ENCODE peak calls at places on chromosomes 5 and 9, in ten cellular contexts. O is breast epithelium, D is stomach, R is A549, I is sigmoid colon, L is adrenal gland, M is lower leg skin, K is prostate gland, Y is NB4, S is esophagus squamous epithelium. Q is an unnamed sample.

GRCh38 chr5:179160584-179160983 is 100.4 kb downstream of the ZNF354C start:
- DNase-seq in O (peak), D (no peak), R (no peak), I (peak), L (no peak), M (no peak), K (no peak), Y (no peak), S (no peak), Q (peak)

GRCh38 chr5:172904643-172905345 is 54.4 kb upstream of the RPL26L1 start:
- DNase-seq in O (peak), D (peak), R (peak), I (peak), L (peak), M (peak), K (peak), Y (no peak), S (no peak), Q (no peak)

GRCh38 chr9:98356326-98356725 is 100.9 kb upstream of the TBC1D2 start:
- DNase-seq in O (no peak), D (no peak), R (no peak), I (no peak), L (no peak), M (no peak), K (no peak), Y (no peak), S (no peak), Q (no peak)

GRCh38 chr9:72628191-72628590 is 106.8 kb downstream of the TMC1 start:
- DNase-seq in O (no peak), D (no peak), R (no peak), I (no peak), L (no peak), M (no peak), K (no peak), Y (no peak), S (no peak), Q (no peak)

GRCh38 chr9:110979636-110980035 is 58.6 kb downstream of the LPAR1 start:
- DNase-seq in O (no peak), D (no peak), R (no peak), I (no peak), L (no peak), M (no peak), K (no peak), Y (no peak), S (no peak), Q (no peak)

GRCh38 chr9:18442629-18443491 is 31.1 kb upstream of the ADAMTSL1 start:
- DNase-seq in O (peak), D (peak), R (peak), I (peak), L (peak), M (peak), K (peak), Y (peak), S (no peak), Q (peak)

GRCh38 chr9:135600296-135600805 is 38.8 kb downstream of the PAEP start:
- DNase-seq in O (no peak), D (no peak), R (no peak), I (no peak), L (no peak), M (no peak), K (no peak), Y (no peak), S (no peak), Q (no peak)

GRCh38 chr5:173575985-173576384 is 40.5 kb downstream of the BOD1 start:
- DNase-seq in O (no peak), D (no peak), R (no peak), I (no peak), L (no peak), M (no peak), K (no peak), Y (no peak), S (no peak), Q (no peak)

DNA sequence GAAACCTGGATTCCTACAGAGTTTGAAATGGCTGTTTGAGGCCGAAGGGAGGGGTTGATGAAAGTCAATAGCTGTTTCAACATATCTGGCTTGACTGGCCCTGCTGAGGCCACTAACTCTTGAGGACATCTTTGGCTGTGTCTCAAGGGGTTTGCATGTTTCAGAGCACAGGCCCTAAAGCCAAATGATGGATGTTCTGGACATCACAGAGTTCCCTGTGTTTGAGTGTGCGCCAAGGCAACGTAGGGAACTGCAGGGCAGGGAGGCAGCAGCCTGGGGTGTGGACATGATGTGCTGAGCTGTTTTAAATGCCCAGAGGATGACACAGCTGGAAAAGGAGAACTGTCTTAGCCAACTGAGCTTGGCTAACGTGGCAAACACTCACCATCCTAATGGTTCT is 89.6 kb downstream of the RAPGEF1 start:
- DNase-seq in O (no peak), D (no peak), R (peak), I (peak), L (peak), M (peak), K (no peak), Y (peak), S (no peak), Q (no peak)
- TF ChIP-seq POLR2A in O (no peak), D (no peak), R (no peak), I (no peak), L (no peak), M (no peak), K (no peak), Y (no peak), S (no peak), Q (no peak)

GRCh38 chr9:101486693-101487442 is 46.8 kb upstream of the RNF20 start:
- DNase-seq in O (no peak), D (peak), R (peak), I (peak), L (peak), M (no peak), K (peak), Y (no peak), S (no peak), Q (no peak)
- TF ChIP-seq POLR2A in O (no peak), D (no peak), R (peak), I (peak), L (no peak), M (no peak), K (peak), Y (no peak), S (peak), Q (no peak)

DNA sequence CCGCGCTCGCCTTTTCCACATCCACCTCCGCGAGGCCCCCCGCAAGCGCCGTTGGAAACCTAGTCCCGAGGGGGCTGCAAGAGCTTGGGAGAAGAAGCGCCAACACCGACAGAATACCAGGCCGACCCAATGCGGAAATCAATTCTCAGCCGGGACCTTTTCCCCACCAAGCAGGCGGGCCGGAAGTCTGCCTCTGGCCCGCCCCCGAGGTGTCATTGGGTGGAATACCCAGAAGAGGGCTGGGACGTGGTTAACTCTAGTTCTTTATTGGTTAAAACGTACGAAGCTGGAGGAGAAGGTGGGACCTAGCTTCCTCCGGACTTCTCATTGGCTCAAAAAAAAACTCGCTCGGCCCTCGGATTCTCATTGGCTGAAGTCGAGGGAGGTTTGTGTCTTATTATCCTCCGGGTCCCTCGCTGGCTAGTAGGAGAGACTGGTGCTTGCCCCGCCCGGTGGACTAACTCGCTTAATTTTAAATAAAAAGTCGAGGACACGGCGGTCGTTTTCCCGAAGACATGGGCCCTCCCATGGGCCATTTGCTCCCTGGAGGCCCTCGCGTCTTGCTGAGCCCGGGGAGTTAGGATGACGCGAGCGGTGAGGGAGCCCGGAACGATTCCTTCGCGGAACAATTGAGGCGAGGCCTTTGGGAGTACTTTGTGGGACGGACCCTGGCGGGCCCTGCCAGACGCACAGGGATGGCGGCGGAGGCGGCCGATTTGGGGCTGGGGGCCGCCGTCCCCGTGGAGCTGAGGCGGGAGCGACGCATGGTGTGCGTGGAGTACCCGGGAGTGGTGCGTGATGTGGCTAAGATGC is at the start of gene GTF3C5:
- DNase-seq in O (peak), D (peak), R (peak), I (peak), L (peak), M (peak), K (peak), Y (peak), S (peak), Q (peak)
- TF ChIP-seq POLR2A in O (peak), D (no peak), R (peak), I (peak), L (peak), M (no peak), K (peak), Y (peak), S (peak), Q (peak)

GRCh38 chr9:95027914-95028854 is 289.3 kb downstream of the FANCC start:
- DNase-seq in O (no peak), D (peak), R (peak), I (no peak), L (no peak), M (no peak), K (no peak), Y (no peak), S (no peak), Q (no peak)

GRCh38 chr9:95023217-95024003 is 294.1 kb downstream of the FANCC start:
- DNase-seq in O (no peak), D (no peak), R (peak), I (no peak), L (peak), M (no peak), K (no peak), Y (no peak), S (no peak), Q (peak)

GRCh38 chr9:95028855-95029219 is 288.7 kb downstream of the FANCC start:
- DNase-seq in O (no peak), D (no peak), R (no peak), I (no peak), L (no peak), M (no peak), K (no peak), Y (no peak), S (no peak), Q (no peak)

GRCh38 chr9:95024097-95024671 is 293.3 kb downstream of the FANCC start:
- DNase-seq in O (no peak), D (peak), R (peak), I (no peak), L (peak), M (no peak), K (no peak), Y (no peak), S (no peak), Q (no peak)

DNA sequence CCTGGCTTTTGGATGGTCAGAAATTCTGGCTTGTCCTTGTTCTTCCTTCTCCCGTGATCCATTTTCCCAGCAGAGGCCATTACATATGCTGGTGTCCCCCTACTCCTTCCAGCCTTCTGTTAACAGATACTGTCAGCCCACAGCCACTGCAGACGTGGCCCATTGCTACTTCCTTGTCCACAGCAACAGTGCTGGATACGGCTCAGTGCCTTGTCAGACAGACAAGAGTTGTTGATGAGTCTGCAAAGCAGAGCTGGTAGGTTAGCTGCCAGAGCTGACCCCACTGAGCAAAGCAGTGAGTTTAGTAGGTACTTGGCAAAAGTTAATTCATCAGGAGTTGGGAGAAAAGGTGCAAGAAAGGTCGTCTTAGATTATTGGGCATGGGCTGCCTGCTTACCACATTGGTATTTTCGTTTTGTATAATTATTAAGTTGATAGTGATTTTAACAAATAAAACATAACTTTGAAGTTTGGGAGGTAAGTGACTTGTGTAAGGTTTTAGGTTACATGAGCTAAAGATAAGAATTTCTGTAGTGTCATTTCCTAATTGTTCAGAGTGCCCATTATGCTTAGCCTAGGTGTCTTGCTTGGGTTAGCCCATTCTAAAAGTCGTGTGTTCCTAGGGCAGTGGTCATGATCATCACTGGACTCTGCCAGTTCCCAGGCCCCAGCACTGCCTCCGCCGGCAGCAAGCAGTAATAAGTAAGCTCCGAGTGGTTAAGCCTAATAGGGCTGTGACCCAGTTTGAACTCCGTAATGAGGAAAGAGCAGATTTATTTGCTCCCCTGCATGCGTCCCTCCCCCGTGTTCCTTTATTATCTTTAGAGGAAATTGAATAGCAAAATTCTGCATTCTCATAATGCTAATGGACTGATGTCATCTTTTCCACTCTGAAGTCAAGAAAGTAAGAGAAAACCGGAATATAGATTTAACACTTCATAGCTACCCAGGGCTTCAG is 292.0 kb downstream of the FANCC start:
- DNase-seq in O (no peak), D (peak), R (peak), I (peak), L (peak), M (no peak), K (no peak), Y (peak), S (no peak), Q (peak)
- TF ChIP-seq POLR2A in O (no peak), D (no peak), R (no peak), I (no peak), L (no peak), M (no peak), K (no peak), Y (no peak), S (no peak), Q (no peak)

GRCh38 chr9:129860653-129861446 is 25.6 kb downstream of the USP20 start:
- DNase-seq in O (no peak), D (no peak), R (no peak), I (no peak), L (no peak), M (no peak), K (no peak), Y (peak), S (no peak), Q (no peak)

GRCh38 chr9:129864991-129865647 is 29.9 kb downstream of the USP20 start:
- DNase-seq in O (no peak), D (no peak), R (no peak), I (no peak), L (no peak), M (no peak), K (no peak), Y (peak), S (no peak), Q (no peak)

GRCh38 chr9:129865668-129866320 is 30.5 kb downstream of the USP20 start:
- DNase-seq in O (no peak), D (no peak), R (no peak), I (no peak), L (no peak), M (no peak), K (no peak), Y (no peak), S (no peak), Q (no peak)

GRCh38 chr9:129861447-129861827 is 26.2 kb downstream of the USP20 start:
- DNase-seq in O (no peak), D (no peak), R (no peak), I (no peak), L (no peak), M (no peak), K (no peak), Y (no peak), S (no peak), Q (no peak)

DNA sequence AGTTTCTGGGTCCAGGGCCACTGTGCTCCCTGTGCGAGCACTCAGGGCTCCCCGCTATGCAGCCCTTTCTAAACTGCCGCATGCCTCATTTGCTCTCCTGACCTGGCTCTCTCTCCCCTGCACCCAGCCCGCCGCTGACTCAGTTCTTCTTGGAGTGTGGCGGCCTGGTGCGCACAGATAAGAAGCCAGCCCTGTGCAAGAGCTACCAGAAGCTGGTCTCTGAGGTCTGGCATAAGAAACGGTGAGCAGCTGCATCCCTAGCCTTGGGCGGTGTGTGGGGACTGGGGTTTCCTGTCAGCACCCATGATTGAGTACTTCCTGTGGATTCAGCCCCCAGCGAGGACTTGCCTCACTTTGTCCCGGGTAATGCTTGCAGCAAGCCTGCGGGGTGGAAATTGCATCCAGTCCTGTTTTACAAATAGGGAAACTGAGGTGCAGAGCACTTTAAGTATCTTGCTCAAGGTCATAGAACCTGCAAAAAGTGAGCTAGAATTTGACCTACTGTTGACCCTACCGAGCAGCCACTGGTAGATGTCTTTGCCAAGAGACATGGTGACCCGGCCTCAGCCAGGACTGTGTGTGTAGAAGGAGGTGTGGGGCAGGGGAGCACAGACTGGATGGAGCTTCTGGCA is 27.9 kb downstream of the USP20 start:
- DNase-seq in O (no peak), D (peak), R (no peak), I (no peak), L (no peak), M (no peak), K (no peak), Y (peak), S (no peak), Q (peak)
- TF ChIP-seq POLR2A in O (no peak), D (no peak), R (no peak), I (no peak), L (no peak), M (no peak), K (no peak), Y (no peak), S (no peak), Q (no peak)

DNA sequence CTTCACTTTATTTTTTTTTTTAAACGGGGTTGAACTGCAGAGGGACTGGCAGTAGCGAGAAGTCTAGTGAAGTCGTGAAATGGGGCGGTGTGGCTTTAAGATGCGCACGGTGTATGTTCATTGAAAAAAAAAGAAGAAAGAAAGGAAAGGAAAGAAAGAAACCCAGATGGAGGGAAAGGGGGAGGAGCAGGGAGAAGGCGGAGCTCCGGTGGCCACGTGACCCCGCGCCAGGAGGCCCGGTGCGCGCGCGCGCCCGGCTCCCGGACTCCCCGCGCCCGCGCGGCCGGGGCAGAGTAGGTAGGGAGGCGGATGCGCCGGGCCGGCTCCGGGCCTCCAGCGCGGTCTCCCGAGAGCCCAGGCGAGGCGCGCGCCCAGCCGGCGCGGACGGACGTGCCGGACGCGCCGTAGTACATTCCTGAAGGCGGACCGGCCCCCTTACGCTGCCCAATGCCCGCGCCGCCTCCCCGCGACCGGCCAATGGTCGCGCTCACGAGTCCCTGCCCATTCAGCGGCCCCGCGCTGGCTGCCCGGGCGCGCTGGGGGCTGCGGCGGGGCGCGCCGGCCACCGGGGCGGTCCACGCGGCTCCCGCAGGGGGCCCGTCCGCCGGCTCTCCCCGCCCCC is 6.0 kb downstream of the PTCH1 start:
- DNase-seq in O (peak), D (peak), R (peak), I (peak), L (peak), M (peak), K (peak), Y (peak), S (peak), Q (peak)
- TF ChIP-seq POLR2A in O (no peak), D (no peak), R (no peak), I (no peak), L (peak), M (no peak), K (peak), Y (peak), S (peak), Q (peak)

DNA sequence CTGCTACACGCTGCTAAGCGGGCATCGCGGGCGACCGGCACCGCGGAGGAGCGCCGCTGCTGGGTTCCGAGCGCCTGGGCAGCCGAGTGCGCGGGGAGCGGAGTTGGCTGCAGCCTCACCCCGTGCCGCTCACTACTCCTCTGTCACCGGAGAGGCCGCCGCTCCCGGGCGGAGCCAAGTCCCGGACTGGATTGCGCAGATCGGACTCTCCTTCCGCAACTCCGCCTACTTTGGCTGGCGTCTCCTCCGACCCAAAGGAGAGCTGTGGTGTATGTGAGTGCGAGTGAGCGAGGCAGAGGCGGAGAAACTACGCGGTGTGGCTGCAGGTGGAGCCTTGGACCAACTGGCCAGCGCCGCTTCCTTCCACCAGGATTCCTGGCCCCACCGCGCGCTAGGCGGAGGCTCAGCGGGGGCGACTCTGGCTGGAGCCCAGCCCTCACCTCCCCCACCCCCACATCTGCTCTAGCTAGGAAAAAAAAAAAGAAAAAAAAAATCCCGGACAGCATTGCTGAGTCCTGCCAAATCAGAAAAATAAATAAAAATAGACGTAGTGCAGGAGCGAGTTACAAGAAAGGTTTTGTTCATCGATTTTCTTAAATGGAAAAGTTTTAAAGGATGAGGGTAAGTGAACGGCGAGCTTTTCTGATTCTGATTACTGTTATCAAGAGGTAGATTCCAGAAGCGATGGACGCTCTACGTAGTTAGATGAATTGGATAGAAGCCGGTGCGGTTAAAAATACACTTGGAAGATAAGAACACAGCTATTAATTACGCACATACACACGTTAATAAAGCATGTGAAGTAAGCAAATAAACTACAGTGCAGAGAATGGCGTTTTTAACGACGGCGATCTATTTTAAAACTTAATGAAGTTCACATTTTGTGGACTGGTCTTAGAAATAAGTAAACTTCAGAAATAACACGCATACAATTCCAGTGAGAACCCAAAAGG is at the start of gene SEMA6A:
- DNase-seq in O (peak), D (peak), R (peak), I (peak), L (peak), M (peak), K (peak), Y (peak), S (peak), Q (peak)
- TF ChIP-seq POLR2A in O (no peak), D (no peak), R (no peak), I (peak), L (peak), M (no peak), K (peak), Y (no peak), S (peak), Q (no peak)

Q was measured in H54.